ENCODE peak calls at places on chromosomes 11 and 22, in five cellular contexts. One of them, this sample, is unnamed.

GRCh38 chr11:72864692-72865655 is 50.8 kb downstream of the ATG16L2 start:
- DNase-seq in fibroblast of lung: peak; percentile 80
- DNase-seq in cardiac fibroblast: peak; percentile 80
- DNase-seq in astrocyte: peak; percentile 72
- DNase-seq in cardiac muscle cell: peak; percentile 84
- DNase-seq in this sample: peak; percentile 74

GRCh38 chr11:64352099-64353005 is 6.6 kb upstream of the RPS6KA4 start:
- DNase-seq in fibroblast of lung: no peak
- DNase-seq in cardiac fibroblast: no peak
- DNase-seq in astrocyte: no peak
- DNase-seq in cardiac muscle cell: no peak
- DNase-seq in this sample: no peak

GRCh38 chr11:16603890-16604783 is 134.3 kb upstream of the C11orf58 start:
- DNase-seq in fibroblast of lung: peak; percentile 45
- DNase-seq in cardiac fibroblast: peak; percentile 42
- DNase-seq in astrocyte: peak; percentile 22
- DNase-seq in cardiac muscle cell: peak; percentile 54
- DNase-seq in this sample: no peak

GRCh38 chr22:49789289-49790141 is 38.2 kb downstream of the BRD1 start:
- DNase-seq in fibroblast of lung: no peak
- DNase-seq in cardiac fibroblast: peak; percentile 67
- DNase-seq in astrocyte: no peak
- DNase-seq in cardiac muscle cell: peak; percentile 70
- DNase-seq in this sample: peak; percentile 55

GRCh38 chr11:9025101-9025850 is 21.5 kb upstream of the NRIP3 start:
- DNase-seq in fibroblast of lung: no peak
- DNase-seq in cardiac fibroblast: no peak
- DNase-seq in astrocyte: no peak
- DNase-seq in cardiac muscle cell: no peak
- DNase-seq in this sample: no peak

GRCh38 chr11:119306373-119306890 is 10.5 kb downstream of the MCAM start:
- DNase-seq in fibroblast of lung: peak; percentile 15
- DNase-seq in cardiac fibroblast: peak; percentile 57
- DNase-seq in astrocyte: no peak
- DNase-seq in cardiac muscle cell: peak; percentile 46
- DNase-seq in this sample: peak; percentile 85

GRCh38 chr22:23325183-23325582 is 144.9 kb downstream of the BCR start:
- DNase-seq in fibroblast of lung: no peak
- DNase-seq in cardiac fibroblast: no peak
- DNase-seq in astrocyte: no peak
- DNase-seq in cardiac muscle cell: no peak
- DNase-seq in this sample: no peak

GRCh38 chr11:115613004-115613403 is 108.8 kb upstream of the CADM1 start:
- DNase-seq in fibroblast of lung: no peak
- DNase-seq in cardiac fibroblast: no peak
- DNase-seq in astrocyte: no peak
- DNase-seq in cardiac muscle cell: no peak
- DNase-seq in this sample: no peak

GRCh38 chr11:131712897-131713296 is 342.5 kb downstream of the NTM start:
- DNase-seq in fibroblast of lung: no peak
- DNase-seq in cardiac fibroblast: no peak
- DNase-seq in astrocyte: no peak
- DNase-seq in cardiac muscle cell: no peak
- DNase-seq in this sample: no peak

GRCh38 chr11:58024601-58025091 is 965 bp downstream of the OR9Q1 start:
- DNase-seq in fibroblast of lung: peak; percentile 59
- DNase-seq in cardiac fibroblast: peak; percentile 45
- DNase-seq in astrocyte: peak; percentile 42
- DNase-seq in cardiac muscle cell: peak; percentile 39
- DNase-seq in this sample: peak; percentile 56

GRCh38 chr11:92495107-92495793 is 270.6 kb downstream of the FAT3 start:
- DNase-seq in fibroblast of lung: no peak
- DNase-seq in cardiac fibroblast: no peak
- DNase-seq in astrocyte: no peak
- DNase-seq in cardiac muscle cell: no peak
- DNase-seq in this sample: no peak

GRCh38 chr11:76419896-76420295 is 24.9 kb upstream of the EMSY start:
- DNase-seq in fibroblast of lung: no peak
- DNase-seq in cardiac fibroblast: peak; percentile 3
- DNase-seq in astrocyte: no peak
- DNase-seq in cardiac muscle cell: peak; percentile 3
- DNase-seq in this sample: peak; percentile 6

GRCh38 chr11:72576661-72577060 is 97.6 kb downstream of the PDE2A start:
- DNase-seq in fibroblast of lung: no peak
- DNase-seq in cardiac fibroblast: no peak
- DNase-seq in astrocyte: no peak
- DNase-seq in cardiac muscle cell: no peak
- DNase-seq in this sample: no peak

GRCh38 chr11:109432105-109432504 is 10.1 kb downstream of the C11orf87 start:
- DNase-seq in fibroblast of lung: peak; percentile 91
- DNase-seq in cardiac fibroblast: no peak
- DNase-seq in astrocyte: peak; percentile 89
- DNase-seq in cardiac muscle cell: no peak
- DNase-seq in this sample: peak; percentile 10

GRCh38 chr11:115739878-115740277 is 235.7 kb upstream of the CADM1 start:
- DNase-seq in fibroblast of lung: no peak
- DNase-seq in cardiac fibroblast: no peak
- DNase-seq in astrocyte: no peak
- DNase-seq in cardiac muscle cell: no peak
- DNase-seq in this sample: no peak

GRCh38 chr11:11036185-11037161 is 178.6 kb upstream of the ZBED5 start:
- DNase-seq in fibroblast of lung: peak; percentile 65
- DNase-seq in cardiac fibroblast: peak; percentile 76
- DNase-seq in astrocyte: peak; percentile 52
- DNase-seq in cardiac muscle cell: peak; percentile 76
- DNase-seq in this sample: peak; percentile 70

GRCh38 chr11:10993186-10993585 is 135.3 kb upstream of the ZBED5 start:
- DNase-seq in fibroblast of lung: peak; percentile 11
- DNase-seq in cardiac fibroblast: no peak
- DNase-seq in astrocyte: no peak
- DNase-seq in cardiac muscle cell: no peak
- DNase-seq in this sample: peak; percentile 41

GRCh38 chr11:23205156-23205871 is 345.0 kb upstream of the CCDC179 start:
- DNase-seq in fibroblast of lung: peak; percentile 72
- DNase-seq in cardiac fibroblast: peak; percentile 10
- DNase-seq in astrocyte: peak; percentile 66
- DNase-seq in cardiac muscle cell: peak; percentile 17
- DNase-seq in this sample: peak; percentile 21

GRCh38 chr11:96680515-96680914 is 290.7 kb downstream of the JRKL start:
- DNase-seq in fibroblast of lung: no peak
- DNase-seq in cardiac fibroblast: no peak
- DNase-seq in astrocyte: no peak
- DNase-seq in cardiac muscle cell: no peak
- DNase-seq in this sample: no peak

GRCh38 chr11:76148941-76149613 is 57.2 kb downstream of the WNT11 start:
- DNase-seq in fibroblast of lung: no peak
- DNase-seq in cardiac fibroblast: no peak
- DNase-seq in astrocyte: no peak
- DNase-seq in cardiac muscle cell: no peak
- DNase-seq in this sample: no peak

GRCh38 chr11:2961080-2961479 is 31.0 kb downstream of the NAP1L4 start:
- DNase-seq in fibroblast of lung: no peak
- DNase-seq in cardiac fibroblast: no peak
- DNase-seq in astrocyte: no peak
- DNase-seq in cardiac muscle cell: no peak
- DNase-seq in this sample: no peak

GRCh38 chr11:130980463-130980862 is 64.2 kb upstream of the SNX19 start:
- DNase-seq in fibroblast of lung: no peak
- DNase-seq in cardiac fibroblast: no peak
- DNase-seq in astrocyte: no peak
- DNase-seq in cardiac muscle cell: no peak
- DNase-seq in this sample: no peak

GRCh38 chr22:34414467-34415440 is 494.5 kb upstream of the LARGE1 start:
- DNase-seq in fibroblast of lung: peak; percentile 11
- DNase-seq in cardiac fibroblast: peak; percentile 0
- DNase-seq in astrocyte: peak; percentile 6
- DNase-seq in cardiac muscle cell: peak; percentile 1
- DNase-seq in this sample: peak; percentile 8

GRCh38 chr22:36367479-36367878 is 20.3 kb downstream of the MYH9 start:
- DNase-seq in fibroblast of lung: no peak
- DNase-seq in cardiac fibroblast: no peak
- DNase-seq in astrocyte: no peak
- DNase-seq in cardiac muscle cell: no peak
- DNase-seq in this sample: no peak

GRCh38 chr22:36367066-36367465 is 20.7 kb downstream of the MYH9 start:
- DNase-seq in fibroblast of lung: no peak
- DNase-seq in cardiac fibroblast: no peak
- DNase-seq in astrocyte: no peak
- DNase-seq in cardiac muscle cell: no peak
- DNase-seq in this sample: no peak

GRCh38 chr22:36369922-36370781 is 17.6 kb downstream of the MYH9 start:
- DNase-seq in fibroblast of lung: peak; percentile 63
- DNase-seq in cardiac fibroblast: peak; percentile 75
- DNase-seq in astrocyte: no peak
- DNase-seq in cardiac muscle cell: peak; percentile 64
- DNase-seq in this sample: peak; percentile 48

GRCh38 chr22:36369004-36369921 is 18.5 kb downstream of the MYH9 start:
- DNase-seq in fibroblast of lung: no peak
- DNase-seq in cardiac fibroblast: no peak
- DNase-seq in astrocyte: no peak
- DNase-seq in cardiac muscle cell: no peak
- DNase-seq in this sample: no peak

DNA sequence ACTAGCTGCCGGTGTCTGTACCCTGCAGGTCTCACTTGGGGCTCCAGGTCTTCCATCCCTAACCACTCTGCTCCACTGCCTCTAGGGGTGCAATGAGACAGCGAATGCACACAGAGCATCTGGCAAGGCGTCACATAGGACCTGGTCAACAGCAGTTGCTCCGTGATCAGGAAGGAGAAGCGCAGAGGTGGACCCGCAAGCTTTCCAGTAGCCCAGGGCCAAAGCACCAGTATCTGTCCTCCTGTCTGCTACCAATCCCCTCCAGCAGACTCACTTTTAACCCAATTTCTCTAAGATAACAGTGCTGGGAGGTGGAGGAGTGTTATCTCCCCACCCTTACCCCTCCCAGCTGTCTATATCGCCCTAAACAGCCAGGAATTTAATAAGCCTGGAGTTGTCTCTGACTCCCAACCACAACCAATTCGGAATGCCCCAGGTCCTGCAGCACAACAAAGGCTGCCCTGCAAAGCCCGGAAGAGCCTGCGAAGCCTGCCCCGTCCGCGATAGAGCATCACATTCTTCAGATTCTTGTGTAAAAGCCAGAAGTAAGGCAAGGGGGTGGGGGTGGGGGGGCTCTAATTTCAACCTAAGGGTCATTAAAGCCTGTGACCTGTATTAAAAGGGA is 19.3 kb downstream of the MYH9 start:
- DNase-seq in fibroblast of lung: peak; percentile 92
- DNase-seq in cardiac fibroblast: peak; percentile 87
- DNase-seq in astrocyte: peak; percentile 87
- DNase-seq in cardiac muscle cell: peak; percentile 91
- DNase-seq in this sample: peak; percentile 52
- TF ChIP-seq CTCF in fibroblast of lung: peak; percentile 19
- TF ChIP-seq CTCF in cardiac fibroblast: no peak
- TF ChIP-seq CTCF in astrocyte: no peak
- TF ChIP-seq CTCF in cardiac muscle cell: peak; percentile 28
- TF ChIP-seq CTCF in this sample: no peak

DNA sequence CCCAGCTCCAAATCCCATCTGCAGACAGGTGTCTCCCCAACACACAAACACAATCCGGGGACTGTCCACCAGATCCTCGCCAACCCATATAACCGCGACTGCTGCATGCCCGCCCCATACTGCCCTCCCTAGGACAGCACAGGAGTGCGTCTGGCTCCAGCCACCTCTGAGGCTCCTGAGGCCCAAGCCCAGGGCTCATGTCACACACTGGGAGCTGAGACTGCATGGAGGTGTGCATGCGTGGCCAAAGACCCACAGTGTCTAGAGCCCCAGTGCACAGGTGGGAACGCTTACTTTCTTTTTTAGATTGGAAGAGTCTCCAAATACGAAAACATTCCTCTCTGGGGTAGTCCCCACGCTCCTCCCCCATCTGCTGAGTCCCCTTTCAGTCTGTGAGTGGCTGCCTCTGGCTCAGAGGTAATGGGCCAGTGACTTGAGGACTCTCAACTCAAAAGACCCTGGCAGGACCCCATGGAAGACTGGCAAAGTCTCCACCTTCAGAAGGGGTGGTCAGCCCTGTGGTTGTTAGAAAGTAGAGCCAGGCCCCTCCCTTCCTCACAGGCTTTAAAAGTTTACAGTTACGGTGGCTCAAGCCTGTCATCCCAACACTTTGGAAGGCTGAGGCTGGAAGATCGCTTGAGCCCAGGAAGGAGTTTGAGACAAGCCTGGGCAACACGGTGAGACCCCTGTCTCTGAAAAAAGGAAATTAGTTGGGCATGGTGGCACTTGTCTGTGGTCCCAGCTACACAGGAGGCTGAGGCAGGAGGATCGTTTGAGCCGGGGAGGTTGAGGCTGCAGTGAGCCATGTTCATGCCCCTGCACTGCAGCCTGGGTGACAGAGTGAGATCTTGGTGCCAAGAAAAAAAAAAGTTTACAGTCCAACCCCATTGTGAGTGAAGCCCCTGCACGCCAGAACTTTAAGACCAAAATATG is 2.3 kb downstream of the CBX7 start:
- DNase-seq in fibroblast of lung: no peak
- DNase-seq in cardiac fibroblast: no peak
- DNase-seq in astrocyte: no peak
- DNase-seq in cardiac muscle cell: no peak
- DNase-seq in this sample: no peak
- H3K4me3 ChIP-seq in fibroblast of lung: no peak overlapping the region
- H3K4me3 ChIP-seq in cardiac fibroblast: no peak overlapping the region
- H3K4me3 ChIP-seq in astrocyte: no peak overlapping the region
- H3K4me3 ChIP-seq in cardiac muscle cell: no peak overlapping the region
- H3K4me3 ChIP-seq in this sample: no peak overlapping the region

GRCh38 chr11:85941380-85941973 is 86.3 kb downstream of the CCDC83 start:
- DNase-seq in fibroblast of lung: peak; percentile 58
- DNase-seq in cardiac fibroblast: peak; percentile 88
- DNase-seq in astrocyte: peak; percentile 39
- DNase-seq in cardiac muscle cell: peak; percentile 86
- DNase-seq in this sample: peak; percentile 74
- TF ChIP-seq CTCF in fibroblast of lung: peak; percentile 66
- TF ChIP-seq CTCF in cardiac fibroblast: peak; percentile 82
- TF ChIP-seq CTCF in astrocyte: peak; percentile 49
- TF ChIP-seq CTCF in cardiac muscle cell: peak; percentile 78
- TF ChIP-seq CTCF in this sample: peak; percentile 77

DNA sequence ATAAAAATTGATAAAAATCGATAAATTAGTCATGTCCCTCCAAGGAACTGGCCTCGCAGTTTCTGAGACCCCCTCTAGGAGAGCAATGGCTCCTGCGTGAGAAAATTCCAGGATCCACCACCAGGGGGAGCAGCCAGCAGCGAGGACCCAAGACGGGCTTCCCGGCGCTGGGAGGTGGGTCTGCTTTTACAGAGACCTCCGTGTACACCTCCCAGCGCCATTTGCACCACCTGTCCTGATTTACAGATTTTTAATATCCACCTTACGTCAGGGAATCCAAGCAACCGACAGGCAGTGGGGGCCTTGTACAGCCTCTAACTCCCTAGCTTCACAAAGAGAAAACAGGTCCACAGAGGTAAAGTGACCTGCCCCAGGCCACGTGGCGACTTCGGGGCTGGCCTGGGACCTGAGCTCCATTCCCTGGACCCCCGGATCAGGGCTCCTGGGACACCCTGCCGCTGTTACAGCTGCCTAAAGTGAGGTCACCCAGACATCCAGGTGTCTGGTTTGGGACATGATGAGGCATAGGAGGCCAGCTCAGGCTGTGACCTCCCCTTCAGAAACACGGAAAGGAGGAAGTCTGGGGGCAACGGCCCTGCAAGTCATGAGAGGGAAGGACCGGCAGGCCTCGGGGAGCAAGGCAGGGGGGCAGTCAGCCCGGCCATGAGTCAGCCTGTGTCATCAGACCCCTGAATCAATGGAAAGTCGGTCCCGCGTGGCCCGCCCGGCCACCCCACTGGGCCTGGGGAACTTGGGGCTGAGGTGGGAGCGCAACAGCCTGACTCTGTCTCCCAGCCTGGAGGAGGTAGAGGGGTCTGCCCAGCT is 3.5 kb downstream of the OSM start:
- DNase-seq in fibroblast of lung: peak; percentile 57
- DNase-seq in cardiac fibroblast: peak; percentile 72
- DNase-seq in astrocyte: no peak
- DNase-seq in cardiac muscle cell: peak; percentile 76
- DNase-seq in this sample: peak; percentile 53
- H3K4me3 ChIP-seq in fibroblast of lung: no peak overlapping the region
- H3K4me3 ChIP-seq in cardiac fibroblast: no peak overlapping the region
- H3K4me3 ChIP-seq in astrocyte: peak overlapping the region; percentile 21
- H3K4me3 ChIP-seq in cardiac muscle cell: no peak overlapping the region
- H3K4me3 ChIP-seq in this sample: no peak overlapping the region